ENCODE peak calls at places on chromosomes 3 and 15, in four cellular contexts. Y is CD8-positive, alpha-beta memory T cell; O is breast epithelium; T is adipocyte. N is an unnamed sample. For H3K27me3, the result is how much of the 10 kb centered on the place peaks cover.

GRCh38 chr15:31305375-31305774 is 21.3 kb upstream of the KLF13 start:
- DNase-seq in Y (no peak), O (no peak), T (no peak), N (no peak)

GRCh38 chr3:152271465-152272035 is 2.8 kb downstream of the MBNL1 start:
- DNase-seq in Y (no peak), O (no peak), T (peak), N (no peak)

GRCh38 chr3:193572426-193572908 is 17.8 kb upstream of the ATP13A4 start:
- DNase-seq in Y (peak), O (no peak), T (peak), N (no peak)

GRCh38 chr3:37243811-37244748 is 69.7 kb upstream of the LRRFIP2 start:
- DNase-seq in Y (no peak), O (peak), T (peak), N (peak)

GRCh38 chr3:183491923-183492848 is 63.3 kb downstream of the KLHL6 start:
- DNase-seq in Y (no peak), O (no peak), T (no peak), N (no peak)

GRCh38 chr3:107431298-107432012 is 54.2 kb downstream of the CCDC54 start:
- DNase-seq in Y (peak), O (peak), T (peak), N (no peak)

GRCh38 chr15:31440754-31441298 is 114.2 kb downstream of the KLF13 start:
- DNase-seq in Y (peak), O (no peak), T (peak), N (no peak)

GRCh38 chr3:194204793-194205065 is 68.8 kb downstream of the HES1 start:
- DNase-seq in Y (no peak), O (no peak), T (no peak), N (no peak)

GRCh38 chr3:38658886-38659285 is 9.4 kb upstream of the SCN5A start:
- DNase-seq in Y (no peak), O (no peak), T (no peak), N (no peak)

GRCh38 chr15:89982315-89983055 is 18.6 kb upstream of the ZNF710 start:
- DNase-seq in Y (no peak), O (no peak), T (no peak), N (no peak)

GRCh38 chr3:150736903-150737832 is 25.8 kb downstream of the SIAH2 start:
- DNase-seq in Y (no peak), O (no peak), T (peak), N (no peak)

GRCh38 chr3:71102111-71103039 is 481.2 kb downstream of the FOXP1 start:
- DNase-seq in Y (no peak), O (no peak), T (peak), N (peak)

GRCh38 chr15:79427781-79428598 is 4.1 kb upstream of the MINAR1 start:
- DNase-seq in Y (no peak), O (no peak), T (no peak), N (no peak)

GRCh38 chr15:90160781-90161727 is 40.1 kb upstream of the SEMA4B start:
- DNase-seq in Y (no peak), O (peak), T (no peak), N (no peak)

GRCh38 chr3:124669470-124669869 is 60.8 kb upstream of the UMPS start:
- DNase-seq in Y (no peak), O (no peak), T (peak), N (peak)

GRCh38 chr3:156024904-156025303 is 95.5 kb upstream of the KCNAB1 start:
- DNase-seq in Y (no peak), O (no peak), T (peak), N (no peak)

GRCh38 chr3:195522254-195523023 is 20.7 kb downstream of the PPP1R2 start:
- DNase-seq in Y (peak), O (no peak), T (peak), N (no peak)

GRCh38 chr3:14371573-14372474 is 30.6 kb upstream of the SLC6A6 start:
- DNase-seq in Y (no peak), O (peak), T (peak), N (peak)

GRCh38 chr3:196793224-196793623 is 53.6 kb downstream of the PAK2 start:
- DNase-seq in Y (no peak), O (no peak), T (peak), N (peak)

GRCh38 chr3:120450261-120450913 is 405 bp downstream of the FSTL1 start:
- DNase-seq in Y (no peak), O (peak), T (peak), N (no peak)

GRCh38 chr3:12275974-12276373 is 12.9 kb upstream of the PPARG start:
- DNase-seq in Y (no peak), O (no peak), T (no peak), N (no peak)

GRCh38 chr3:16300881-16301359 is 35.9 kb downstream of the OXNAD1 start:
- DNase-seq in Y (peak), O (no peak), T (no peak), N (no peak)

GRCh38 chr15:82158811-82159210 is 103.7 kb downstream of the EFL1 start:
- DNase-seq in Y (no peak), O (no peak), T (no peak), N (no peak)

GRCh38 chr3:136075816-136076215 is 110.3 kb downstream of the PPP2R3A start:
- DNase-seq in Y (no peak), O (no peak), T (peak), N (no peak)

GRCh38 chr3:195068045-195068444 is 202.9 kb downstream of the XXYLT1 start:
- DNase-seq in Y (no peak), O (no peak), T (no peak), N (no peak)

GRCh38 chr15:62404194-62404985 is 239.3 kb upstream of the C2CD4B start:
- DNase-seq in Y (no peak), O (no peak), T (no peak), N (no peak)

GRCh38 chr15:93748710-93749109 is 482.7 kb upstream of the MCTP2 start:
- DNase-seq in Y (no peak), O (no peak), T (no peak), N (no peak)

GRCh38 chr15:46213551-46213950 is 578.7 kb downstream of the SQOR start:
- DNase-seq in Y (no peak), O (no peak), T (no peak), N (no peak)

GRCh38 chr15:90266061-90266431 is 574 bp downstream of the NGRN start:
- DNase-seq in Y (no peak), O (no peak), T (peak), N (no peak)

GRCh38 chr15:98231696-98232440 is 271.4 kb downstream of the ARRDC4 start:
- DNase-seq in Y (no peak), O (no peak), T (no peak), N (peak)

GRCh38 chr3:31934018-31934417 is 47.0 kb downstream of the OSBPL10 start:
- DNase-seq in Y (no peak), O (no peak), T (peak), N (no peak)

GRCh38 chr15:89444855-89445254 is 51.5 kb downstream of the RHCG start:
- DNase-seq in Y (no peak), O (no peak), T (no peak), N (no peak)

GRCh38 chr15:86837631-86838030 is 758.0 kb downstream of the AGBL1 start:
- DNase-seq in Y (no peak), O (no peak), T (no peak), N (no peak)

GRCh38 chr3:16329792-16330061 is 64.7 kb downstream of the OXNAD1 start:
- DNase-seq in Y (no peak), O (no peak), T (no peak), N (no peak)

GRCh38 chr15:68129072-68129471 is 75.0 kb downstream of the PIAS1 start:
- DNase-seq in Y (no peak), O (no peak), T (no peak), N (no peak)

GRCh38 chr15:92159906-92160841 is 233.5 kb upstream of the ST8SIA2 start:
- DNase-seq in Y (no peak), O (no peak), T (no peak), N (no peak)
- H3K4me3 ChIP-seq in Y (no peak), O (no peak), T (no peak), N (no peak)

GRCh38 chr3:127394984-127395662 is 107.3 kb upstream of the PRR20G start:
- DNase-seq in Y (no peak), O (no peak), T (no peak), N (no peak)
- H3K27me3 ChIP-seq in Y (under half), O (under half), T (under half), N (under half)

GRCh38 chr3:46706771-46707582 is 5.8 kb downstream of the TMIE start:
- DNase-seq in Y (no peak), O (peak), T (no peak), N (no peak)
- H3K4me3 ChIP-seq in Y (no peak), O (no peak), T (no peak), N (no peak)

DNA sequence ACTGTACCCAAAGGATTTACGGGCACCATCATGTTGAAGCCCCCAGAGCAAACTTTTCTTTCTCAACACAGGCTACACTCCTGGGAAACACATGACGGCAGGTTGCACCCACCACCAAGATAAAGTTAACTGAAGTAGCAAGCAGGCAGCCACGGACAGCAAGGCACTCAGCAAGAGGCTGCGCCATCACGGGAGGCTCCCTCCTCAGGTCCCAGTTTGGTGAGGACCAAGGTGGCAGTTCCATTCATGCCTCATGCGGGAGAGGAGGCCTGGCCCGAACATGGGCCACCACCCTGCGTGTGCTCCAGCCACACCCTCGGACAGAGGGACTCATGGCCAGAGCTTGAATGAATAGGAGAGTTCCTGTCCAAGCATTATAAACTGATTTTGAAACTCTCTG is 6.8 kb downstream of the ADCY5 start:
- DNase-seq in Y (no peak), O (no peak), T (no peak), N (no peak)
- H3K27me3 ChIP-seq in Y (under half), O (under half), T (half or more), N (under half)

GRCh38 chr15:25207369-25207768 is 231.5 kb downstream of the UBE3A start:
- DNase-seq in Y (no peak), O (no peak), T (no peak), N (no peak)

GRCh38 chr15:25208735-25209134 is 230.1 kb downstream of the UBE3A start:
- DNase-seq in Y (no peak), O (no peak), T (no peak), N (no peak)
- H3K4me3 ChIP-seq in Y (no peak), O (no peak), T (no peak), N (no peak)

DNA sequence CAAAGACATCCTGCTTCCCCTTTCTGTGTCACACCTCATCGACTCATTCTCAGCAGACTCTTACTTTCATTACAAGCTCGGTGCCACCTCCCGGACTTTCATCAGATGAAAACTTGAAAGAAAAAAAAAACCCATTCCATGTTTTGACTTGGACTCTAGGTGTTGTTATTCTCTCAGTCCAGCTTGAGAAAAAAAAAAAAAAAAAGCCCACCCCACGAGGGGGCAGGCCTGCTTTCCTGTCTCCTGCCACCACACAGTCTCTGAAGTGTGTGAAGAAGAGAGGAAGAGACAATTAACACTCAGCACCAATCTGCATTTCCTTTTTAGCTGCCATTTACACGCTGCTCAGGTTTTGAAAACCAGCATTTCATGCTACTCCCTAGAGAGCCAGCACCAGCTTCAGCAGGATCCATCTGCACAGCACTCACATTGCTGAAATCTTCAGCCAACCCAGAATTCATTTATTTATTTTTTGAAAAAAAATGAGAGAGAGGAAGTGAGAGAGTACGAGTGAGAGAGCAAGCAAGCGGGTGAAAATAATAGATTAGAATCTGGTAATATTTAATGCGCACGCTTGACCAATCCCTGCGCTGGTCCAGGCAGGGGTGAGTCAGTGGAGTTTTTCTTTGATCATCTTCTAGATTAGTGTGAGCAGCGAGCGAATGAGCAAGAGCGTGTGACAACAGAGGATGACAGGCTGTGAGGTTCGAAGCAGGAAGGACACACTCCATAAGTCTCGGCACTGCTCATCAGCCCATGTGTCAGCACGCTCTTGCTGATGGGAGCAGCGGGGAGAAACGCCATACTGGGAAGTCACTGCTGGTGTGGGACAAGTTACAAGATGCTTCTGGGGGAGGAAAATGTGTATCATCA is 23.5 kb downstream of the ZNF80 start:
- DNase-seq in Y (peak), O (no peak), T (peak), N (peak)
- H3K27me3 ChIP-seq in Y (under half), O (under half), T (under half), N (under half)

DNA sequence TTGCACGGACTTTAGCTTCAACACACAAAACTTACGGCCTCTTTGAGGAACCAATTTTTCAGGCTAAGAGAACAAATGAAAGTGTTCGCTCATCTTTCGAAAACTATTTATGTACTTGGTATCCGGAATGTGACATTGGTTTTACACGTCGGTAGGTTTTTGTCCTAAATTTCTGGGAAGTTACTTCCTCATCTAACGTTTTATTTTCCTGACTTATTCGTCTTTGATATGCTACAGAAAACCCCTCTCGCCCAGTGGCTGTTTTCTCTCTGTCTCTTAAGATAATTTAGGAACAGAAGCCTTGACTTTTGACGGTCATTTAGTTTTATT is 879 bp upstream of the GREM1 start:
- DNase-seq in Y (no peak), O (no peak), T (no peak), N (no peak)
- H3K4me3 ChIP-seq in Y (no peak), O (peak), T (peak), N (peak)

DNA sequence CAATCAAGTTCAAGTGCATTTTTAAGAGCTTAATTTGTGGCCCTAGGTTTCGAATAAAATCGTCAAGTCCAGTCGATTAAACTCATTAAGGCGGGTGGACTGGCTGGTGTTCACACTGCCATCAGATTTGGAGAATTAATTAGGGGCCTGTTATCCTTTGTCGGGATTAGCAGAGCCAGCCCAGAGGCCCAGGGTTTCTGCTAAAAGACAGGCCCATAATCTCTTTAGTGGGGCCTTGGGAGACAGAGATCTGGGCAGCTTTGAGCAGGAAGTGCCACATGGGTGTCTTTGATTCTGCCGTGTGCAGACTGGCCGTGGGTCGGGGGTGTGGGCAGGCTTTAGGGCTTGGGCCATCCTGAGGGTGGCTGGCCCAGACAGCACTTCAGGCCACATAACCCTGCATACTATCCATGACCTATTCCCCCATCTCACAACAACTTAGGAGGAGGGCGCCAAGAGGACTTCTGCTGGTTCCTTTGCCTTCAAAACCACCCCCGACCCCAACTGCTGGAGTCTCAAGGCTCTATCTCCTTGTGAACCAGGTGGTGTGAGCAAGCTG is 94.7 kb downstream of the PLXNA1 start:
- DNase-seq in Y (no peak), O (no peak), T (no peak), N (no peak)
- H3K27me3 ChIP-seq in Y (under half), O (under half), T (under half), N (under half)

GRCh38 chr15:78265752-78266224 is 1.4 kb downstream of the DNAJA4 start:
- DNase-seq in Y (no peak), O (no peak), T (no peak), N (peak)

GRCh38 chr15:78266806-78267205 is 2.4 kb downstream of the DNAJA4 start:
- DNase-seq in Y (no peak), O (no peak), T (no peak), N (no peak)

GRCh38 chr15:78264304-78265136 is at the start of gene DNAJA4:
- DNase-seq in Y (peak), O (peak), T (peak), N (no peak)

GRCh38 chr15:78265137-78265460 is 737 bp downstream of the DNAJA4 start:
- DNase-seq in Y (no peak), O (no peak), T (no peak), N (no peak)

DNA sequence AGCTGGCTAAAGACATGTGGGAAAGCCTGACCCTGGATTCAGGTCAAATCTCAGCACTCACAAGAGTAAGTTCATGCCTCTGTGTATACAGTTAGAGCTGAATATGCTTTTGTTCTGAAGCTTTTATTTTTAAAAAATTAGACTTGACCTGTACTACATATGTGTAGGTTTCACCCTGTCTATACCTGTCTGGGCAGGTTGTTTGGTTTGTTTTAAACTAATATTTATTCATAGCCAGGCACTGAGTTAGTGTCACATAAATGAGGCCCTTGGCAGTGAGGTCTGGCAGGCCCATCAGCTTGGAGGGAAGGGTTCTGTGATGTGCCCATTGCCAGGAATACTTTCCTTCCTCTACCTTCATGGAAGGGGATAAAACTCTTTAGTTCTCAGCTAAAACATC is 1.9 kb downstream of the DNAJA4 start:
- DNase-seq in Y (no peak), O (no peak), T (no peak), N (no peak)
- H3K4me3 ChIP-seq in Y (no peak), O (no peak), T (no peak), N (no peak)

GRCh38 chr3:53729130-53729529 is 117.1 kb downstream of the CHDH start:
- DNase-seq in Y (no peak), O (no peak), T (peak), N (peak)

GRCh38 chr3:53733433-53733832 is 112.8 kb downstream of the CHDH start:
- DNase-seq in Y (no peak), O (no peak), T (no peak), N (no peak)

GRCh38 chr3:53730565-53730964 is 115.7 kb downstream of the CHDH start:
- DNase-seq in Y (no peak), O (no peak), T (peak), N (no peak)

GRCh38 chr3:53729618-53730017 is 116.6 kb downstream of the CHDH start:
- DNase-seq in Y (no peak), O (no peak), T (peak), N (no peak)

DNA sequence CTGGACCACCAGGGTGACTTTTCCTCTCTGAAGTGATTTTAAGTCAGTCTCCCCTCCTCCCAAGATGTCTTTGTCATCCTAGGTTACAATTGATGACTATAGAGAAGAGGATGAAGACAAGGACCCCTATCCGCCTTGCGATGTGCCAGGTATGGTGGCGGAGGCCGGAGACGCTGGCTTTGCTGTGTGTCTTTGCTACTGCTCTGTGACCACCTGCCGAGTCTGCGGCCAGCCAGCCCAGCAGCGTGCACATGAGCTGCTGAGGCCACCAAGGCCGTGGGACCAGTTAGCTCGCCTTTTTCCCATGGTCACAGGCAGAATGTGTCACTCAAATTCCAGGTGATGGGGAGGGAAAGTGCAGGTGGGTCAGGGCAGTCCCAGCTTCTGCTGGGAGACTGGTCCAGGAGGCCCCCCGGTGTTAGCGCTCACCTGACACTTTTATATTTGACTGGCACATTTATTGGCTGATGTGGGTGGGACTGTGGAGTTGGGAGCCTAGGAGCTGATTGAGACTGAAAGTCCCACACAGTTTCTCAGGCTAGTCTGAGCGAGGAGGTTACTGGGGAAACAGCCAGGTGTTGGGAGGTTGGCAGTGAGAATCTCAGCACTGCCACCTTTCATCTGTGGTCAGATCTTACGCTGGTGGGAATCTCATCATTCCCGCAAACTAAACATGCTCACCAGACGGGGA is 114.1 kb downstream of the CHDH start:
- DNase-seq in Y (no peak), O (no peak), T (no peak), N (no peak)
- H3K27me3 ChIP-seq in Y (under half), O (under half), T (under half), N (under half)

N was measured in BJ.